ENCODE peak calls at places on chromosomes 1 and 21, in four cellular contexts. R is transverse colon, X is sigmoid colon, S is A549. V is an unnamed sample.

GRCh38 chr1:47710075-47711071 is 272.5 kb downstream of the FOXD2 start:
- DNase-seq in R (peak), X (peak), S (peak), V (peak)

GRCh38 chr1:38872401-38873026 is 634 bp downstream of the MYCBP start:
- DNase-seq in R (peak), X (no peak), S (no peak), V (no peak)

GRCh38 chr1:10784998-10785854 is 11.2 kb downstream of the CASZ1 start:
- DNase-seq in R (no peak), X (no peak), S (no peak), V (no peak)

GRCh38 chr1:175498002-175498401 is 245.4 kb downstream of the TNR start:
- DNase-seq in R (no peak), X (no peak), S (no peak), V (no peak)

GRCh38 chr1:118154220-118154619 is 30.8 kb downstream of the SPAG17 start:
- DNase-seq in R (no peak), X (no peak), S (peak), V (no peak)

GRCh38 chr1:117044217-117044616 is 15.9 kb upstream of the TTF2 start:
- DNase-seq in R (no peak), X (no peak), S (no peak), V (no peak)

GRCh38 chr1:14993414-14993813 is 160.1 kb upstream of the TMEM51 start:
- DNase-seq in R (no peak), X (no peak), S (no peak), V (no peak)

GRCh38 chr1:32801096-32801713 is 16.0 kb downstream of the YARS1 start:
- DNase-seq in R (no peak), X (no peak), S (no peak), V (no peak)

GRCh38 chr1:185541861-185542260 is 192.3 kb upstream of the HMCN1 start:
- DNase-seq in R (no peak), X (no peak), S (no peak), V (no peak)

GRCh38 chr1:4944911-4945310 is 290.5 kb downstream of the AJAP1 start:
- DNase-seq in R (no peak), X (no peak), S (no peak), V (no peak)

GRCh38 chr1:114126696-114127095 is 27.0 kb downstream of the SYT6 start:
- DNase-seq in R (peak), X (peak), S (no peak), V (no peak)

GRCh38 chr1:201766117-201766863 is 62.7 kb upstream of the IPO9 start:
- DNase-seq in R (no peak), X (no peak), S (no peak), V (peak)

GRCh38 chr1:109718495-109718894 is 6.4 kb downstream of the GSTM5 start:
- DNase-seq in R (no peak), X (no peak), S (peak), V (no peak)

GRCh38 chr1:39886757-39887231 is 3.5 kb upstream of the TRIT1 start:
- DNase-seq in R (no peak), X (no peak), S (no peak), V (no peak)

GRCh38 chr1:52629021-52629643 is 3.8 kb upstream of the SHISAL2A start:
- DNase-seq in R (no peak), X (no peak), S (peak), V (peak)

GRCh38 chr1:60875139-60875538 is 207.2 kb upstream of the NFIA start:
- DNase-seq in R (no peak), X (no peak), S (no peak), V (no peak)

GRCh38 chr21:29258626-29259335 is 39.9 kb upstream of the BACH1 start:
- DNase-seq in R (no peak), X (no peak), S (peak), V (no peak)

GRCh38 chr21:24223625-24224024 is 1383.7 kb downstream of the MRPL39 start:
- DNase-seq in R (no peak), X (no peak), S (no peak), V (no peak)

GRCh38 chr1:39895096-39895495 is 6.6 kb downstream of the MYCL start:
- DNase-seq in R (no peak), X (no peak), S (no peak), V (no peak)

GRCh38 chr1:26468911-26469310 is 3.3 kb upstream of the HMGN2 start:
- DNase-seq in R (peak), X (no peak), S (no peak), V (no peak)

GRCh38 chr1:176515310-176515709 is 52.3 kb downstream of the PAPPA2 start:
- DNase-seq in R (no peak), X (no peak), S (peak), V (no peak)

GRCh38 chr1:184641894-184642293 is 112.8 kb downstream of the EDEM3 start:
- DNase-seq in R (no peak), X (no peak), S (no peak), V (no peak)

GRCh38 chr1:111234866-111235265 is 7.4 kb downstream of the CHI3L2 start:
- DNase-seq in R (no peak), X (no peak), S (peak), V (no peak)

GRCh38 chr1:155934933-155935590 is 849 bp upstream of the KHDC4 start:
- DNase-seq in R (no peak), X (no peak), S (no peak), V (no peak)

GRCh38 chr21:46648539-46648938 is 13.1 kb downstream of the PRMT2 start:
- DNase-seq in R (no peak), X (no peak), S (no peak), V (no peak)
- TF ChIP-seq EP300 in R (no peak), X (no peak), S (no peak), V (no peak)

GRCh38 chr1:42057800-42058199 is 95.4 kb upstream of the GUCA2B start:
- DNase-seq in R (no peak), X (no peak), S (no peak), V (no peak)
- TF ChIP-seq EP300 in R (no peak), X (no peak), S (no peak), V (no peak)

DNA sequence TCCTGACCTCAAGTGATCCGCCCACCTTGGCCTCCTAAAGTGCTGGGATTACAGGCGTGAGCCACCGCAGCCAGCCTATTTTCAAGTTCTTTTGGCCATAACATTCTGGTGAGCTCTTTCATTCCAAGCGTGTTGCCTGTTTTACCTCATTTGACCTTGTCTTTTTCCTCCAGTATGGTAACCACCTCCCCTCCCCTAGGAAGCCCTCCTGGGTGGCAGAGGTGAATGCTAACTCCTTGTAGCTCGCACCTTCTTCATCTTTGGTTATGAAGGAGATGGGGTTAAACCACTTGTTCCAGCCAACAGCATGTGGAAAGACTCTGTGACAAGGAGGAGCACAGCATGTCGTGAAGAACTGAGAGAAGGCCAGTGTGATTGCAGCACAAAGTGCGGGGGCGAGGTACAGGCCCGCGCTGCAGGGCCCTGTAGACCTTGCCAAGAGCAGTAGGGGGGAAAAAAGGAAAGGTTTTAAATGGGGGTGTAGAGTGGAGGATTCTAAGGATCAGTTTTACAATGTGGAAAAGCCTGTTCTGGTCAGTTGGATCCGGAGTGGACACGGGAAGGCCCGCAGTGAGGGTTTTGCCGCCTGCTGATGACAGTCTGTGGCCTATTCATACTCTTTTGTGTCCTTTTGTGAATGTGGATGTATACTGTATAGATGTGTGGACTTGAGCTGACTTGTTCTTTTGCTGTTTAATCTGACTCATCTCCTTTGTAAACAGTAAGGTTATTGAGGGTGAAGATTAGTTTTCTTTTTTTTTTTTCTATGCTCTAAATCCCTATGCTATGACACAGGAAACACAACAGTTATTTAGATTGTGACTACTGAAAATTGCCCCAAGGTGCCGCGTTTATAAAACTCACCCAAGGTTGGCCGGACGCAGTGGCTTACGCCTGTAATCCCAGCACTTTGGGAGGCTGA is 7.5 kb upstream of the ZNF436 start:
- DNase-seq in R (peak), X (peak), S (peak), V (no peak)
- TF ChIP-seq EP300 in R (no peak), X (no peak), S (no peak), V (no peak)

GRCh38 chr1:45172015-45172414 is 34.4 kb downstream of the ZSWIM5 start:
- DNase-seq in R (no peak), X (no peak), S (peak), V (no peak)
- TF ChIP-seq EP300 in R (no peak), X (no peak), S (no peak), V (no peak)

DNA sequence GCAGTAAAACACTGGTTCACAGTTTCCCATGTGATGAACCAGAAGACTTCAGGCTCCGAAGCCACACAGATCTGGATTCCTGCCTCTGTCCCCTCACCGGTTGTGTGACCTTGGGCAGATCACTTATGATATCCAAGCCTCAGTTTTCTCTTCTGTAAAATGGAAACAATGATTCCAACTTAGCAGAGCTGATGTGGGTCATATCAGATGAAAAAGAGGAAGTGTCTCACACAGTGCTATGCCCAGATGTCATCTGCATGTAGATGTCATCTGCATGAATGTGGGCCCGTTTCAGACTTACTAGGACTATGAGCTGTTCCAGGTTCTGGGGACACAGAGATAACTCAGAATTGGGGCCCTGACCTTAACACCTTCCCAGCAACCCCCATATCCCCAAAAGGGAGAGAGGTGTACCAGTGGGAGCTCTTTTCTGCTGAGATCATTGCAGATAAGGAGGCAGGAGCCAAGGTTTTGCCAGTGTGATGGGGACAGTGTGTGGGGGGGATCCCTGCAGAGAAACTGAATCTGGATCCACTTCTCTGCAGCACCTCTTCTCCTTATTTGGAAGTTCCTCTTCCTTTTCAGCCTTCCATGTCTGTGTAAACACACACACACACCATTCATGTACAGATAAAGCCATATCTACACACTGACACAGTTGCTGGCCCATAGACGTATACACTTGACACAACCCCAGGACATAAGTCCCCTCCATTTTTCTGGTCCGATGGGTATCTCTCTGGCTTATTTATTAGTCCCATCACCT is 5.0 kb upstream of the ADGRB2 start:
- DNase-seq in R (no peak), X (no peak), S (no peak), V (no peak)
- TF ChIP-seq EP300 in R (no peak), X (no peak), S (no peak), V (no peak)

GRCh38 chr1:221335161-221336101 is 406.5 kb downstream of the DUSP10 start:
- DNase-seq in R (peak), X (peak), S (peak), V (peak)
- TF ChIP-seq EP300 in R (no peak), X (no peak), S (no peak), V (no peak)

GRCh38 chr1:165912638-165913037 is 85.2 kb downstream of the UCK2 start:
- DNase-seq in R (no peak), X (no peak), S (no peak), V (no peak)

GRCh38 chr1:165914136-165914798 is 86.9 kb downstream of the UCK2 start:
- DNase-seq in R (peak), X (peak), S (peak), V (peak)

GRCh38 chr1:165907256-165907857 is 79.9 kb downstream of the UCK2 start:
- DNase-seq in R (no peak), X (no peak), S (no peak), V (no peak)

GRCh38 chr1:165911609-165912281 is 84.3 kb downstream of the UCK2 start:
- DNase-seq in R (no peak), X (no peak), S (no peak), V (no peak)

DNA sequence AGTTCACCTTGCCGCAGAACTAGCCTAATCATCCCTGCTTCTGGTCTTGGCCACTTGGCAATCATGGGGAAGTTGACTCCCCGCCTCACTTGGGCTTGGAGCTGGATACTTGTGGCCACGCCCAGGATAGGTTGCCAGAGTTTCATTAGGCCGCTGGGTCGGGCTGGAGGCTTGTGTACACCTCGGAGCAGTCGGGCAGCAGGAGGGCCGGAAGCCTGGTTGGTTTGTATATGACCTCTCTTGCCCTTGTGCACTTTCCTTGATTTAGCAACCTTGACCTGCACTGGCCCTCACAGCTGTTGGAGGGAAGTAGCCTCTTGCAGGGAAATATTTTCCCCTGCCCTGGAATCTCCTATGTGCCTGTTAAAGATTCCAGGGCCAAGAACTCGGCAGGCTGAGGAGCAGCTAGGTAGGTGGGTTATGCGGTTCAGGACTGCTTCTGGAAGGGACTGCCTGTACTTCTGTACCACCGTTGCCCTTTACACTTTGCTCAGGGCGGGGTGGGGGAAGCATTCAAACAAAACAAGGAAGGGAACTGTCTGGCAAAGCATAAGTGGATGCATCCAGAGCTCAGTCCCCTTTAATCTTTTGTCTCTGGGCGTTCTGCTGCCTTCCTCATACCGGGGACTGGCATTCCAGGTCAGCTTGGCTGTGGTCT is 83.5 kb downstream of the UCK2 start:
- DNase-seq in R (peak), X (peak), S (no peak), V (peak)
- TF ChIP-seq EP300 in R (no peak), X (no peak), S (no peak), V (no peak)